ENCODE peak calls at places on chromosomes 4 and X, in ten cellular contexts. E is aorta; Q is CD8-positive, alpha-beta memory T cell; L is GM23248; P is GM23338; J is K562; X is PC-9; C is brain microvascular endothelial cell; G is tibial artery; N is lung. I is an unnamed sample.

GRCh38 chrX:72305286-72306084 is at the start of gene CITED1:
- DNase-seq in Q (no peak), P (peak; percentile 35), J (peak; percentile 20), N (no peak), L (peak; percentile 39), E (no peak), G (peak; percentile 62), X (no peak), C (no peak), I (peak; percentile 69)

GRCh38 chr4:184417802-184418511 is 56.4 kb downstream of the IRF2 start:
- DNase-seq in J (peak; percentile 47), C (peak; percentile 58), P (no peak), L (peak; percentile 95), N (no peak), Q (no peak), X (no peak), E (no peak), G (no peak), I (no peak)

GRCh38 chrX:97704881-97705280 is 821.2 kb downstream of the RPA4 start:
- DNase-seq in Q (no peak), L (no peak), C (no peak), X (no peak), P (no peak), N (no peak), G (no peak), J (no peak), E (no peak), I (no peak)

GRCh38 chrX:41391606-41392005 is 55.5 kb upstream of the NYX start:
- DNase-seq in C (no peak), P (no peak), E (peak; percentile 72), L (no peak), J (no peak), X (no peak), Q (no peak), G (no peak), N (no peak), I (no peak)

GRCh38 chr4:99635601-99636000 is 22.0 kb downstream of the C4orf54 start:
- DNase-seq in P (no peak), E (no peak), L (peak; percentile 18), N (no peak), Q (no peak), J (no peak), X (no peak), C (no peak), G (no peak), I (no peak)

GRCh38 chr4:21451032-21451431 is 497.5 kb downstream of the KCNIP4 start:
- DNase-seq in J (no peak), Q (no peak), C (peak; percentile 87), G (no peak), E (no peak), N (no peak), P (no peak), L (peak; percentile 55), X (no peak), I (no peak)

GRCh38 chr4:145177511-145177905 is 2.9 kb downstream of the OTUD4 start:
- DNase-seq in Q (no peak), X (no peak), J (no peak), P (no peak), C (no peak), G (no peak), E (no peak), N (no peak), L (peak; percentile 77), I (no peak)

GRCh38 chrX:120302434-120302833 is 8.8 kb downstream of the TMEM255A start:
- DNase-seq in J (no peak), C (no peak), E (no peak), N (no peak), P (peak; percentile 34), Q (peak; percentile 77), X (no peak), L (no peak), G (no peak), I (no peak)

GRCh38 chrX:56726609-56727008 is 2.4 kb upstream of the NBDY start:
- DNase-seq in E (no peak), Q (peak; percentile 46), N (no peak), C (peak; percentile 27), G (no peak), X (peak; percentile 29), J (peak; percentile 7), L (peak; percentile 67), P (peak; percentile 60), I (no peak)

GRCh38 chrX:3638280-3638873 is 75.1 kb downstream of the PRKX start:
- DNase-seq in C (peak; percentile 37), P (peak; percentile 58), X (peak; percentile 11), J (peak; percentile 52), L (peak; percentile 58), E (no peak), N (no peak), Q (no peak), G (no peak), I (peak; percentile 74)

GRCh38 chr4:150001815-150002214 is 76.4 kb upstream of the DCLK2 start:
- DNase-seq in Q (no peak), C (peak; percentile 42), J (no peak), P (no peak), L (peak; percentile 47), G (no peak), E (no peak), X (no peak), N (no peak), I (no peak)

GRCh38 chr4:145098675-145099037 is 545 bp downstream of the ABCE1 start:
- DNase-seq in X (no peak), G (no peak), E (no peak), J (no peak), C (peak; percentile 52), Q (peak; percentile 52), L (peak; percentile 86), P (no peak), N (peak; percentile 40), I (no peak)

GRCh38 chrX:10212395-10212794 is 55.6 kb downstream of the CLCN4 start:
- DNase-seq in J (no peak), X (no peak), E (no peak), G (no peak), L (no peak), C (no peak), P (no peak), Q (no peak), N (no peak), I (no peak)

GRCh38 chr4:123564758-123565346 is 168.3 kb downstream of the SPRY1 start:
- DNase-seq in G (no peak), X (peak; percentile 48), P (peak; percentile 94), L (peak; percentile 79), E (no peak), J (peak; percentile 74), N (peak; percentile 60), C (peak; percentile 63), Q (peak; percentile 70), I (peak; percentile 75)

GRCh38 chrX:48645669-48646068 is 37.9 kb upstream of the WAS start:
- DNase-seq in E (no peak), Q (no peak), J (no peak), G (no peak), L (no peak), C (no peak), P (no peak), X (no peak), N (no peak), I (no peak)

GRCh38 chr4:185280608-185281007 is 71.2 kb downstream of the SNX25 start:
- DNase-seq in X (no peak), N (no peak), Q (no peak), L (no peak), E (no peak), G (no peak), P (no peak), J (no peak), C (no peak), I (no peak)

GRCh38 chr4:74433043-74433442 is 11.9 kb upstream of the AREG start:
- DNase-seq in X (no peak), C (no peak), E (no peak), N (no peak), J (no peak), P (no peak), Q (no peak), L (peak; percentile 65), G (no peak), I (no peak)

GRCh38 chr4:108683479-108683878 is 33.1 kb downstream of the OSTC start:
- DNase-seq in N (no peak), J (no peak), C (peak; percentile 43), Q (no peak), L (peak; percentile 65), G (no peak), E (no peak), X (no peak), P (peak; percentile 60), I (peak; percentile 24)

GRCh38 chrX:17375361-17375630 is 296 bp downstream of the NHS start:
- DNase-seq in L (no peak), E (no peak), Q (no peak), G (no peak), N (no peak), X (no peak), P (no peak), J (no peak), C (no peak), I (no peak)

GRCh38 chr4:152591361-152591760 is 55.5 kb upstream of the FBXW7 start:
- DNase-seq in P (peak; percentile 90), C (peak; percentile 16), L (peak; percentile 71), E (no peak), G (no peak), Q (no peak), N (peak; percentile 52), X (no peak), J (no peak), I (peak; percentile 72)

GRCh38 chr4:82713856-82714255 is 84.7 kb downstream of the SCD5 start:
- DNase-seq in Q (no peak), X (no peak), N (no peak), G (no peak), E (no peak), C (peak; percentile 47), L (peak; percentile 60), J (no peak), P (no peak), I (no peak)

GRCh38 chr4:10033191-10033881 is 12.0 kb upstream of the SLC2A9 start:
- DNase-seq in Q (no peak), L (peak; percentile 91), G (peak; percentile 44), X (peak; percentile 16), N (no peak), P (no peak), C (peak; percentile 87), E (no peak), J (peak; percentile 35), I (no peak)
- H3K4me3 ChIP-seq in Q (no peak overlapping the region), L (peak overlapping the region; percentile 55), G (no peak overlapping the region), X (no peak overlapping the region), N (no peak overlapping the region), P (no peak overlapping the region), C (no peak overlapping the region), E (no peak overlapping the region), J (no peak overlapping the region), I (no peak overlapping the region)

GRCh38 chr4:1229117-1229849 is 19.6 kb downstream of the CTBP1 start:
- DNase-seq in X (no peak), L (no peak), N (no peak), P (no peak), Q (no peak), J (no peak), C (no peak), E (no peak), G (no peak), I (no peak)
- H3K36me3 ChIP-seq in X (peaks cover 5% of the 10 kb centered on the region), L (peaks cover 6% of the 10 kb centered on the region), N (peaks cover under 1% of the 10 kb centered on the region), P (peaks cover 11% of the 10 kb centered on the region), Q (peaks cover 25% of the 10 kb centered on the region), J (peaks cover 99% of the 10 kb centered on the region), C (peaks cover 58% of the 10 kb centered on the region), E (peaks cover 12% of the 10 kb centered on the region), G (peaks cover 100% of the 10 kb centered on the region), I (peaks cover 26% of the 10 kb centered on the region)

GRCh38 chrX:387729-388128 is 1.0 kb upstream of the PPP2R3B start:
- DNase-seq in G (no peak), P (no peak), J (no peak), L (no peak), Q (no peak), E (no peak), C (no peak), N (no peak), X (no peak), I (no peak)
- H3K4me3 ChIP-seq in G (peak overlapping the region; percentile 84), P (peak overlapping the region; percentile 99), J (peak overlapping the region; percentile 91), L (peak overlapping the region; percentile 79), Q (peak overlapping the region; percentile 35), E (no peak overlapping the region), C (peak overlapping the region; percentile 97), N (no peak overlapping the region), X (peak overlapping the region; percentile 79), I (peak overlapping the region; percentile 83)

GRCh38 chr4:1979477-1980196 is 29.1 kb downstream of the NELFA start:
- DNase-seq in L (no peak), P (no peak), G (no peak), J (no peak), C (no peak), Q (no peak), E (no peak), X (no peak), N (no peak), I (peak; percentile 33)
- H3K36me3 ChIP-seq in L (peaks cover 26% of the 10 kb centered on the region), P (peaks cover 8% of the 10 kb centered on the region), G (peaks cover 100% of the 10 kb centered on the region), J (peaks cover 98% of the 10 kb centered on the region), C (peaks cover 56% of the 10 kb centered on the region), Q (peaks cover 20% of the 10 kb centered on the region), E (peaks cover 20% of the 10 kb centered on the region), X (peaks cover 21% of the 10 kb centered on the region), N (peaks cover 16% of the 10 kb centered on the region), I (peaks cover 23% of the 10 kb centered on the region)

I was measured in H7.